ENCODE peak calls at places on chromosome 1, in five cellular contexts. M, D, H, L and J are unnamed samples. For H3K4me1, the result is how much of the 10 kb centered on the place peaks cover.

GRCh38 chr1:72557446-72558049 is 275.2 kb upstream of the NEGR1 start:
- DNase-seq in M (no peak), D (peak), L (peak), H (peak), J (peak)

GRCh38 chr1:39576016-39576657 is 453 bp downstream of the PABPC4 start:
- DNase-seq in L (no peak), M (no peak), D (peak), H (no peak), J (peak)

GRCh38 chr1:15723631-15724246 is 12.3 kb upstream of the SLC25A34 start:
- DNase-seq in D (no peak), H (no peak), L (no peak), M (no peak), J (no peak)

GRCh38 chr1:103254691-103255090 is 146.4 kb upstream of the COL11A1 start:
- DNase-seq in H (no peak), D (no peak), L (peak), M (no peak), J (no peak)

GRCh38 chr1:194809665-194810064 is 1623.3 kb upstream of the B3GALT2 start:
- DNase-seq in L (no peak), H (no peak), M (no peak), D (no peak), J (no peak)

GRCh38 chr1:7961199-7962010 is at the start of gene PARK7:
- DNase-seq in L (peak), M (peak), D (peak), H (peak), J (peak)

GRCh38 chr1:11948822-11949458 is 14.4 kb downstream of the PLOD1 start:
- DNase-seq in D (no peak), L (peak), M (no peak), H (no peak), J (no peak)

GRCh38 chr1:121558514-121558913 is 373.7 kb downstream of the SRGAP2C start:
- DNase-seq in H (no peak), D (no peak), L (peak), M (no peak), J (peak)

GRCh38 chr1:81681570-81681969 is 119.2 kb upstream of the ADGRL2 start:
- DNase-seq in L (peak), H (no peak), D (no peak), M (no peak), J (peak)

GRCh38 chr1:172287207-172287606 is 133.3 kb upstream of the C1orf105 start:
- DNase-seq in H (no peak), M (no peak), D (no peak), L (peak), J (peak)

GRCh38 chr1:241357366-241358305 is 631 bp upstream of the RGS7 start:
- DNase-seq in D (no peak), M (no peak), H (no peak), L (no peak), J (no peak)

GRCh38 chr1:183477986-183478781 is 5.9 kb downstream of the SMG7 start:
- DNase-seq in D (no peak), M (no peak), H (no peak), L (no peak), J (no peak)
- H3K4me1 ChIP-seq in D (under half), M (under half), H (under half), L (under half), J (under half)

GRCh38 chr1:198007011-198007410 is 89.8 kb downstream of the LHX9 start:
- DNase-seq in M (no peak), H (no peak), D (no peak), L (no peak), J (no peak)
- H3K18ac ChIP-seq in M (no peak), H (no peak), D (no peak), L (no peak), J (no peak)

GRCh38 chr1:240036526-240036925 is 55.2 kb upstream of the FMN2 start:
- DNase-seq in D (no peak), H (no peak), L (no peak), M (no peak), J (no peak)
- H2BK15ac ChIP-seq in D (no peak), H (no peak), L (no peak), M (no peak), J (no peak)

GRCh38 chr1:3899776-3900149 is 309 bp downstream of the C1orf174 start:
- DNase-seq in H (no peak), M (no peak), L (no peak), D (no peak), J (no peak)

GRCh38 chr1:3902111-3902511 is 2.0 kb upstream of the C1orf174 start:
- DNase-seq in H (no peak), M (no peak), L (no peak), D (no peak), J (no peak)

GRCh38 chr1:3900150-3900968 is at the start of gene C1orf174:
- DNase-seq in D (peak), L (peak), M (peak), H (peak), J (peak)

GRCh38 chr1:3902546-3902945 is 2.5 kb upstream of the C1orf174 start:
- DNase-seq in D (no peak), M (no peak), H (no peak), L (no peak), J (no peak)

DNA sequence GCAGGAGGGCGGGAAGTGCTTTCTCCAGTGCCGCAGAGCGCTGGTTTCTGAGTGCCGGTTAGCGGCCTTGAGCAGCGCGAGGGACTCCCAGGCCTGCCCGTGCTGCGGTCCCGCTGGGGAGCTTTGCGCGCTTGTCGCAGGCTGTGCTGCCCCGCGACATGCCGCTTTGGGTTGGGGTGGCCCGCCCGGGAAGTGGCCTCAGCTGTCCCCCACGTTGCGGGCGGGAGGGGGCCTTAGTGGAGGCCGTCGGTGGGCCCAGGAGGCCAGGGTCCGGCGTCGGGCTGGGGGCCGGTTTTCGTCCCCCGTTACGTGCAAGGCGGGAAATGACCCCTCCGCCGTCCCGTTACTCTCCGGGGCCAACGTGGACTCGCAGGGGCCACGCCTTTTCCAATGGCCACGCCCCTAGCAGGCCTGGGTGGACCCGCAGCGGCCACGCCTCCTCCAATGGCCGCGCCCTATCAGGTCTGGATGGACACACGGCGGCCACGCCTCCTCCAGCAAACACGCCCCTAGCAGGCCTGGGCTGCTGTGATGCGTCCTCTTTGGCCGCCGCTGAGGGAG is 977 bp upstream of the C1orf174 start:
- DNase-seq in D (peak), L (peak), H (peak), M (peak), J (peak)
- H3K4me1 ChIP-seq in D (under half), L (under half), H (under half), M (under half), J (under half)